ENCODE peak calls at places on chromosomes 7 and 10, in seven cellular contexts. K, E, W, D, F, P and O are unnamed samples.

GRCh38 chr7:80481196-80481884 is 30.5 kb downstream of the GNAT3 start:
- DNase-seq in P (no peak), D (no peak), K (no peak), E (no peak), W (peak; percentile 24), F (no peak), O (no peak)

GRCh38 chr10:43076876-43077420 is at the start of gene RET:
- DNase-seq in K (no peak), F (no peak), W (peak; percentile 28), D (no peak), E (no peak), P (peak; percentile 26), O (peak; percentile 15)

GRCh38 chr10:118763202-118763988 is 8.6 kb upstream of the CACUL1 start:
- DNase-seq in P (no peak), F (no peak), D (no peak), K (no peak), W (no peak), E (no peak), O (no peak)

GRCh38 chr10:108461976-108462375 is 1297.5 kb upstream of the SORCS1 start:
- DNase-seq in D (no peak), P (no peak), E (no peak), W (no peak), K (no peak), F (no peak), O (no peak)

GRCh38 chr10:71836594-71836970 is 14.5 kb downstream of the PSAP start:
- DNase-seq in K (no peak), W (no peak), D (no peak), E (no peak), P (peak; percentile 11), F (no peak), O (no peak)

GRCh38 chr10:120750167-120750566 is 101.0 kb upstream of the WDR11 start:
- DNase-seq in F (no peak), D (no peak), K (no peak), P (no peak), W (no peak), E (no peak), O (no peak)

GRCh38 chr7:2420216-2420933 is 17.0 kb downstream of the CHST12 start:
- DNase-seq in P (no peak), E (no peak), D (no peak), K (no peak), W (no peak), F (no peak), O (no peak)

GRCh38 chr10:130809761-130810515 is 501.6 kb downstream of the TCERG1L start:
- DNase-seq in F (no peak), W (no peak), D (no peak), P (no peak), E (no peak), K (no peak), O (no peak)

GRCh38 chr7:134470864-134471263 is 12.0 kb upstream of the AKR1B1 start:
- DNase-seq in P (no peak), F (no peak), W (peak; percentile 70), E (no peak), D (no peak), K (no peak), O (no peak)

GRCh38 chr7:88495901-88496300 is 189.2 kb upstream of the STEAP4 start:
- DNase-seq in E (no peak), W (no peak), F (no peak), D (no peak), K (no peak), P (no peak), O (no peak)

GRCh38 chr10:121362026-121362425 is 236.2 kb downstream of the FGFR2 start:
- DNase-seq in E (no peak), W (no peak), D (no peak), F (no peak), P (no peak), K (no peak), O (no peak)

GRCh38 chr10:77417806-77418205 is 219.8 kb downstream of the KCNMA1 start:
- DNase-seq in K (no peak), F (no peak), P (no peak), E (no peak), W (no peak), D (no peak), O (no peak)